ENCODE peak calls at places on chromosomes 1 and 21, in seven cellular contexts. P is psoas muscle, L is A549, T is HFF-Myc, G is heart right ventricle, E is dorsolateral prefrontal cortex, M is AG04449. X is an unnamed sample.

GRCh38 chr1:155126494-155127104 is 1.1 kb upstream of the EFNA1 start:
- DNase-seq in M (no peak), P (peak; percentile 56), L (peak; percentile 74), G (peak; percentile 23), E (peak; percentile 68), T (no peak), X (peak; percentile 25)

GRCh38 chr1:85268801-85269585 is 7.4 kb downstream of the BCL10 start:
- DNase-seq in P (no peak), L (no peak), M (no peak), E (no peak), G (no peak), T (no peak), X (no peak)

GRCh38 chr21:15564907-15565306 is 164.9 kb upstream of the USP25 start:
- DNase-seq in P (no peak), T (no peak), E (no peak), L (no peak), M (no peak), G (no peak), X (no peak)

GRCh38 chr1:12552111-12552888 is 65.7 kb downstream of the DHRS3 start:
- DNase-seq in T (no peak), M (no peak), L (no peak), E (no peak), P (peak; percentile 55), G (no peak), X (no peak)

GRCh38 chr1:90721210-90722194 is 4.4 kb upstream of the BARHL2 start:
- DNase-seq in E (no peak), T (peak; percentile 11), P (no peak), L (peak; percentile 61), M (no peak), G (no peak), X (peak; percentile 53)

GRCh38 chr1:110542730-110543129 is 23.8 kb upstream of the KCNA10 start:
- DNase-seq in P (no peak), M (no peak), T (peak; percentile 20), G (no peak), E (no peak), L (peak; percentile 14), X (peak; percentile 62)

GRCh38 chr1:193654951-193655705 is 468.7 kb upstream of the B3GALT2 start:
- DNase-seq in L (peak; percentile 5), T (no peak), E (no peak), G (peak; percentile 23), M (no peak), P (no peak), X (peak; percentile 67)

GRCh38 chr1:169161512-169162194 is 55.2 kb downstream of the ATP1B1 start:
- DNase-seq in T (no peak), M (no peak), L (peak; percentile 18), G (no peak), P (no peak), E (no peak), X (peak; percentile 18)

GRCh38 chr1:209504571-209504970 is 78.9 kb upstream of the CAMK1G start:
- DNase-seq in L (no peak), M (no peak), E (no peak), T (no peak), P (no peak), G (no peak), X (no peak)

GRCh38 chr1:227901239-227901905 is 46.4 kb downstream of the WNT9A start:
- DNase-seq in E (no peak), M (no peak), T (no peak), G (no peak), P (peak; percentile 40), L (no peak), X (no peak)

GRCh38 chr1:227902641-227902990 is 45.1 kb downstream of the WNT9A start:
- DNase-seq in M (no peak), P (peak; percentile 31), L (no peak), E (no peak), T (no peak), G (no peak), X (no peak)

GRCh38 chr1:227903061-227903521 is 44.6 kb downstream of the WNT9A start:
- DNase-seq in G (no peak), P (peak; percentile 49), T (no peak), L (no peak), E (no peak), M (no peak), X (no peak)

GRCh38 chr1:227900571-227901051 is 47.1 kb downstream of the WNT9A start:
- DNase-seq in M (no peak), T (no peak), G (no peak), P (peak; percentile 36), L (no peak), E (no peak), X (no peak)

DNA sequence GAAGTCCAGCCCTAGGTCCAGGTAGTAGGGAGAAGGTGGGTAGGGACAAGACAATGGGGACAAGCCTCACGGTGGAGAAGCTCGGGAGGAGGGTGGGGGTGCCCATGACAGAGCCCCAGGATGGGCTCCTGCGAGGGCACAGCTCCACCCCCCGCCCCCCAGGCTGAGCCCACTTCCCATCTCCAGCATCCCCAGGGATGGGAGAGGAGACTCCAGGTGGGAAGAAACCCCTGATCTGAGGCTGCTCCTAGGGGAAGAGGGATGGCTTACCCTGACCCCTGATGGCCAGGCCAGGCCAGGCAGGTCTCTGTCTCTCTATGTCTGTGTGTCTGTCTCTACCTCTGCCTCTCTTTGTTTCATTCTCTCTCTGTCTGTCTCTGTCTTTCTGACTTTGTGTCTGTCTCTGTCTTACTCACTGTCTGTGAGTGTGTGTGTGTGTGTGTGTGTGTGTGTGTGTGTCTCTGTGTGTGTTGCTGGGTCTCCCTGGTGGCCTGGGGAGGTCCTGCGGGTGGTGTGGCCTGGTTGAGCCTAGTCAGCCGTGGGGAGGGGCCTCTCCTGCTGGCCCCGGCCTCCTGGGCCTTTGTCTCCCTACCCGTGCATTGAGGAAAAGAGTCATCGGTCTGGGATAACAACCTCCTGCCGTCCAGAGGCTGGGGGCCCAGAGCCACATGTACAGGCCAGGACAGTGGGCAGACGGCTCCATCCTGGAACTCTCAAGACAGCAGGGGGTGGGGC is 45.7 kb downstream of the WNT9A start:
- DNase-seq in P (peak; percentile 35), G (no peak), L (peak; percentile 67), E (no peak), M (no peak), T (no peak), X (no peak)
- TF ChIP-seq CTCF in P (no peak), G (no peak), L (no peak), E (no peak), M (no peak), T (peak; percentile 37), X (no peak)

DNA sequence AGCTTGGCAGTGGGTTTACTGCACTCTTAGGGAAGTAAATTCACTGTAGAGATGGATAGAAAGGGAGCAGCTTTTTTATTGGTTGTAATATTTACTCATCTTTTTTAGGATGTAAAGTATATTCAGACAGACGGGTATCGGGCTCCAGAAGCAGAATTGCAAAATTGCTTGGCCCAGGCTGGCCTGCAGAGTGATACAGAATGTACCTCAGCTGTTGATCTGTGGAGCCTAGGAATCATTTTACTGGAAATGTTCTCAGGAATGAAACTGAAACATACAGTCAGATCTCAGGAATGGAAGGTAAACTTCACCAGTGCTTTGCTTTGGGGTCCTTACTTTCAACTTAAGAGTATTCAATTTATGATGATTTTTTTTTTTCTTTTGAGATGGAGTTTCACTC is 3.2 kb downstream of the UHMK1 start:
- DNase-seq in G (no peak), M (no peak), P (no peak), T (no peak), E (no peak), L (no peak), X (no peak)
- H3K4me3 ChIP-seq in G (no peak overlapping the region), M (no peak overlapping the region), P (peak overlapping the region; percentile 6), T (no peak overlapping the region), E (no peak overlapping the region), L (no peak overlapping the region), X (no peak overlapping the region)

GRCh38 chr1:236137285-236137852 is 5.0 kb upstream of the GPR137B start:
- DNase-seq in G (no peak), P (no peak), E (no peak), T (no peak), L (peak; percentile 23), M (no peak), X (no peak)
- TF ChIP-seq CTCF in G (no peak), P (no peak), E (no peak), T (no peak), L (no peak), M (no peak), X (no peak)

GRCh38 chr1:44808063-44808937 is at the start of gene BTBD19:
- DNase-seq in G (peak; percentile 89), M (peak; percentile 61), E (peak; percentile 66), T (no peak), P (peak; percentile 91), L (peak; percentile 65), X (peak; percentile 94)

GRCh38 chr1:44806704-44807363 is at the start of gene DYNLT4:
- DNase-seq in M (no peak), T (no peak), E (no peak), P (peak; percentile 49), L (no peak), G (no peak), X (no peak)

GRCh38 chr1:44807364-44808062 is 362 bp upstream of the DYNLT4 start:
- DNase-seq in G (peak; percentile 99), L (peak; percentile 97), M (peak; percentile 98), P (peak; percentile 97), T (peak; percentile 100), E (peak; percentile 77), X (peak; percentile 100)

GRCh38 chr1:44805311-44806024 is 1.7 kb downstream of the DYNLT4 start:
- DNase-seq in E (no peak), T (no peak), M (no peak), P (peak; percentile 38), G (no peak), L (no peak), X (no peak)

DNA sequence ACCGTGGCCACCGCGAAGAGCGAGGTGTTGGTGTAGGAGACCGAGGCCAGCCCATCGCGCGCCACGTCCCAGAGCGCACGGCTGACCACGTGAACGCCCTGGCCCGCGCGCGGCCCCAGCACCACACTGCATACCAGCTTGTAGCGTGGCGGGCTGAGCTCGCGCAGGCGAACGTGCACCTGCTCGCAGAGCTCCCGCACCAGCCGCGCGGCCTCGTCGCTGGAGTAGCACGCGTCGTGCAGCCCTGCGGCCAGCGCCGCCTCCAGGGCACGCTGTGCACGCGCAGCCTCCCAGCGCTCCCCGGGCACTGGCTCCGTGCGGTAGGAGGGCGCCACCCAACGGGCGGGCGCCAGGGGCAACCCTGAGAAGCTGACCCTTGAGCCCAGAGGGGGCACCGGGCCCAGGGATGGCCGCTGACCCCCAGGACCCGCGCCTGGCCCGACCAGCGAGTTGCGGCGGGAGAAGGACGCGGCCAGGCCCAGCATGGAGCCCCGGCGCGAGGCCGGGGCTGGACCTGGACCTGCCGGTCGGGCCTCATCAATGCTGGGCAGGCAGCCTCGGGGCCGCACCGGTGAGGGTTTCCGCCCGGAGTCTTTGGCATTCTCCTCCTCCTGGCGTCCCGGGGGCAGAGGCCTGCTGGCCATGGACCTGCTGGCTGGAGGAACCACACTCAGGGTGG is 987 bp downstream of the DYNLT4 start:
- DNase-seq in G (no peak), E (no peak), P (peak; percentile 62), T (no peak), L (no peak), M (no peak), X (no peak)
- H3K4me3 ChIP-seq in G (no peak overlapping the region), E (no peak overlapping the region), P (no peak overlapping the region), T (no peak overlapping the region), L (no peak overlapping the region), M (no peak overlapping the region), X (peak overlapping the region; percentile 35)

GRCh38 chr1:236396665-236397043 is 2.6 kb downstream of the EDARADD start:
- DNase-seq in P (no peak), M (no peak), E (no peak), G (no peak), L (no peak), T (no peak), X (no peak)
- TF ChIP-seq CTCF in P (no peak), M (no peak), E (no peak), G (no peak), L (no peak), T (no peak), X (no peak)

X was measured in fibroblast of the aortic adventitia.